ENCODE peak calls at places on chromosomes 12 and 14, in five cellular contexts. Y is GM23338, K is kidney, M is tibial nerve, Z is right cardiac atrium. G is an unnamed sample.

GRCh38 chr12:121990692-121991603 is 30.7 kb upstream of the BCL7A start:
- DNase-seq in Y (no peak), K (no peak), M (no peak), Z (no peak), G (peak; percentile 48)

GRCh38 chr14:31843361-31844091 is 233.6 kb upstream of the ARHGAP5 start:
- DNase-seq in Y (no peak), K (no peak), M (no peak), Z (no peak), G (no peak)

GRCh38 chr12:79452906-79453305 is 237.9 kb downstream of the PAWR start:
- DNase-seq in Y (peak; percentile 18), K (no peak), M (no peak), Z (no peak), G (no peak)

GRCh38 chr12:51048601-51049369 is 658 bp downstream of the LETMD1 start:
- DNase-seq in Y (no peak), K (no peak), M (no peak), Z (no peak), G (no peak)

GRCh38 chr12:62865090-62865489 is 69.9 kb downstream of the PPM1H start:
- DNase-seq in Y (no peak), K (no peak), M (no peak), Z (no peak), G (no peak)

GRCh38 chr12:1533205-1533601 is 61.2 kb downstream of the FBXL14 start:
- DNase-seq in Y (no peak), K (no peak), M (no peak), Z (no peak), G (no peak)

GRCh38 chr14:48398675-48399282 is 723.4 kb upstream of the MDGA2 start:
- DNase-seq in Y (peak; percentile 88), K (no peak), M (no peak), Z (no peak), G (no peak)

GRCh38 chr14:93708800-93709199 is 79.5 kb downstream of the PRIMA1 start:
- DNase-seq in Y (no peak), K (no peak), M (no peak), Z (no peak), G (peak; percentile 19)

GRCh38 chr14:54599932-54600331 is 33.0 kb downstream of the SAMD4A start:
- DNase-seq in Y (no peak), K (no peak), M (no peak), Z (no peak), G (no peak)

GRCh38 chr12:80038062-80038560 is 61.2 kb upstream of the OTOGL start:
- DNase-seq in Y (no peak), K (no peak), M (no peak), Z (no peak), G (no peak)

GRCh38 chr14:63543826-63544320 is 696 bp upstream of the PPP2R5E start:
- DNase-seq in Y (peak; percentile 58), K (no peak), M (no peak), Z (no peak), G (no peak)

GRCh38 chr14:24801024-24801423 is 167.0 kb upstream of the GZMB start:
- DNase-seq in Y (no peak), K (no peak), M (no peak), Z (no peak), G (no peak)

GRCh38 chr12:68981536-68981935 is 48.6 kb upstream of the CPM start:
- DNase-seq in Y (no peak), K (no peak), M (no peak), Z (no peak), G (no peak)

GRCh38 chr14:51367600-51367931 is 127.5 kb downstream of the TMX1 start:
- DNase-seq in Y (no peak), K (no peak), M (no peak), Z (no peak), G (no peak)

GRCh38 chr12:51721281-51721940 is 127.1 kb downstream of the FIGNL2 start:
- DNase-seq in Y (peak; percentile 90), K (peak; percentile 83), M (no peak), Z (peak; percentile 81), G (peak; percentile 30)

GRCh38 chr12:42213954-42214426 is 24.1 kb downstream of the YAF2 start:
- DNase-seq in Y (no peak), K (no peak), M (no peak), Z (peak; percentile 79), G (peak; percentile 70)

GRCh38 chr12:571795-572531 is 91.3 kb downstream of the NINJ2 start:
- DNase-seq in Y (no peak), K (no peak), M (no peak), Z (peak; percentile 88), G (no peak)

GRCh38 chr14:54175298-54175942 is 218.8 kb upstream of the BMP4 start:
- DNase-seq in Y (peak; percentile 93), K (no peak), M (peak; percentile 47), Z (peak; percentile 50), G (peak; percentile 75)

GRCh38 chr14:97697772-97698171 is 900.6 kb downstream of the VRK1 start:
- DNase-seq in Y (no peak), K (no peak), M (no peak), Z (no peak), G (no peak)

GRCh38 chr14:74978416-74978947 is 23.1 kb upstream of the PGF start:
- DNase-seq in Y (no peak), K (no peak), M (no peak), Z (no peak), G (no peak)

GRCh38 chr14:67622675-67623074 is 3.0 kb downstream of the ARG2 start:
- DNase-seq in Y (peak; percentile 77), K (no peak), M (no peak), Z (no peak), G (no peak)

GRCh38 chr14:57068511-57068910 is 200.2 kb downstream of the EXOC5 start:
- DNase-seq in Y (no peak), K (no peak), M (no peak), Z (no peak), G (no peak)

GRCh38 chr12:12804432-12804886 is 8.7 kb upstream of the DDX47 start:
- DNase-seq in Y (no peak), K (no peak), M (no peak), Z (no peak), G (no peak)

GRCh38 chr14:99803106-99803437 is 9.9 kb downstream of the EML1 start:
- DNase-seq in Y (no peak), K (no peak), M (no peak), Z (no peak), G (no peak)

GRCh38 chr12:115798309-115798917 is 479.1 kb downstream of the MED13L start:
- DNase-seq in Y (no peak), K (no peak), M (no peak), Z (no peak), G (no peak)

DNA sequence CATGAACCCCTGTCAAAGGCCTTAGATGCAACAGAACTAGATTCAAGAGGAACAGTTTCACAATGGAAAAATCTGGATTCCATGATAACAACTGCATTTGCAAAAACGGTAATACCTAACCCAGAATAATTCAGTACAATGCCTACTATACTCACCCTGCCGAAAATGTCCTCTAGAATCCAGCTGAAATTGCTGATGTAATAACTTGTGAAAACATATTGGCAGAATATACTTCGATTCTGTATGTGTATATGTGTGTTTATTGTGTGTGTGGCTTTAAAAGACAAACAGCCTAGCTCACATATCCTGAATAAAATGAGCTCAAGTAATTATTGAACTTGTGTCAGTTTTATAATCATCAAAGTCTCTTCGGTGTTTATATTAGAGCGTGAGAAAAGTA is 46.0 kb downstream of the PHLDA1 start:
- DNase-seq in Y (no peak), K (no peak), M (no peak), Z (no peak), G (no peak)
- H3K4me1 ChIP-seq in Y (peaks cover 4% of the 10 kb centered on the region), K (no peaks in the 10 kb centered on the region), M (peaks cover 27% of the 10 kb centered on the region), Z (peaks cover 5% of the 10 kb centered on the region), G (peaks cover 8% of the 10 kb centered on the region)

DNA sequence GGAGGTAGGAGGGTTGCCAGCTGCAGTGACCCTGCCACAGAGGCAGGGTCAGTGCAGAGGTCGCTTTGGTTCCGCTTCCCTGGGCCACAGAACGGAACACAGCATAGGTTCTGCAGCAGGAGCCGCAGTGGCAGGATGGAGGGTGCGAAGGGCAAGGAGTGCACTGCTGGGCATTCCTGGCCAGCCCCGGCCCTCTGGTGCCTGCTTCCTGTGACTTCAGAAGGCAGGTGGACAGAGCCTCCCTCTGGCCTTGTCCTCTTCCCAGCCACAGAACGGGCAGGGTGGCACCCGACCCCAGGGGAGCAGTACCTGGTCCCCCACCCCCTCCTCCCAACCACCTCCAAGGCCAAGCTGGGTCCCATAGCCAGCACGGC is 37.7 kb downstream of the SLC8B1 start:
- DNase-seq in Y (no peak), K (peak; percentile 77), M (no peak), Z (no peak), G (no peak)
- H3K27ac ChIP-seq in Y (peak overlapping the region; percentile 45), K (peak overlapping the region; percentile 3), M (no peak overlapping the region), Z (peak overlapping the region; percentile 61), G (no peak overlapping the region)

GRCh38 chr12:57231276-57232021 is 1.9 kb downstream of the SHMT2 start:
- DNase-seq in Y (no peak), K (peak; percentile 44), M (no peak), Z (no peak), G (no peak)
- H3K4me3 ChIP-seq in Y (peak overlapping the region; percentile 95), K (no peak overlapping the region), M (no peak overlapping the region), Z (no peak overlapping the region), G (no peak overlapping the region)

GRCh38 chr12:120234643-120235368 is 30.7 kb downstream of the PXN start:
- DNase-seq in Y (peak; percentile 78), K (peak; percentile 96), M (peak; percentile 79), Z (peak; percentile 95), G (peak; percentile 79)

GRCh38 chr12:120238839-120239445 is 26.6 kb downstream of the PXN start:
- DNase-seq in Y (no peak), K (peak; percentile 56), M (no peak), Z (peak; percentile 44), G (no peak)

GRCh38 chr12:120236124-120236398 is 29.5 kb downstream of the PXN start:
- DNase-seq in Y (no peak), K (no peak), M (no peak), Z (no peak), G (no peak)

GRCh38 chr12:120238224-120238616 is 27.3 kb downstream of the PXN start:
- DNase-seq in Y (no peak), K (peak; percentile 65), M (no peak), Z (peak; percentile 42), G (no peak)

GRCh38 chr12:120235369-120236123 is 30.0 kb downstream of the PXN start:
- DNase-seq in Y (peak; percentile 77), K (peak; percentile 73), M (no peak), Z (peak; percentile 58), G (no peak)
- H3K4me1 ChIP-seq in Y (peaks cover 56% of the 10 kb centered on the region), K (peaks cover 59% of the 10 kb centered on the region), M (peaks cover 100% of the 10 kb centered on the region), Z (peaks cover 77% of the 10 kb centered on the region), G (peaks cover 54% of the 10 kb centered on the region)

GRCh38 chr14:22558221-22558913 is 30.7 kb downstream of the DAD1 start:
- DNase-seq in Y (peak; percentile 79), K (no peak), M (no peak), Z (peak; percentile 68), G (no peak)

GRCh38 chr14:22556990-22557623 is 31.9 kb downstream of the DAD1 start:
- DNase-seq in Y (peak; percentile 91), K (peak; percentile 95), M (peak; percentile 53), Z (peak; percentile 92), G (peak; percentile 84)

GRCh38 chr14:22560638-22561365 is 28.2 kb downstream of the DAD1 start:
- DNase-seq in Y (no peak), K (no peak), M (no peak), Z (no peak), G (peak; percentile 52)

GRCh38 chr14:22557846-22558220 is 31.2 kb downstream of the DAD1 start:
- DNase-seq in Y (no peak), K (no peak), M (no peak), Z (no peak), G (no peak)

GRCh38 chr14:22559041-22559440 is 30.0 kb downstream of the DAD1 start:
- DNase-seq in Y (no peak), K (no peak), M (no peak), Z (no peak), G (no peak)
- H3K27ac ChIP-seq in Y (peak overlapping the region; percentile 4), K (no peak overlapping the region), M (no peak overlapping the region), Z (no peak overlapping the region), G (peak overlapping the region; percentile 12)

G was measured in lung.